ENCODE peak calls at places on chromosomes 4 and X, in nine cellular contexts. U, S, T, K, L, I, N, Z and P are unnamed samples.
A peak's percentile ranks its signal among the peaks of the same experiment; 100 is the strongest.

GRCh38 chr4:97493815-97494518 is 649.3 kb downstream of the STPG2 start:
- DNase-seq in U (peak; percentile 52), S (no peak), T (no peak), K (no peak), L (peak; percentile 40), I (no peak), N (no peak), Z (no peak), P (no peak)

GRCh38 chrX:139642241-139642927 is 65.6 kb downstream of the MCF2 start:
- DNase-seq in U (peak; percentile 6), S (peak; percentile 0), T (no peak), K (no peak), L (peak; percentile 81), I (no peak), N (no peak), Z (no peak), P (no peak)

GRCh38 chr4:136400829-136401228 is 1131.5 kb downstream of the PCDH18 start:
- DNase-seq in U (no peak), S (peak; percentile 4), T (no peak), K (no peak), L (peak; percentile 39), I (no peak), N (no peak), Z (no peak), P (no peak)

GRCh38 chr4:80231180-80231579 is 33.9 kb downstream of the PRDM8 start:
- DNase-seq in U (no peak), S (no peak), T (no peak), K (no peak), L (no peak), I (no peak), N (no peak), Z (no peak), P (no peak)

GRCh38 chrX:107565916-107566602 is 62.3 kb upstream of the PRPS1 start:
- DNase-seq in U (peak; percentile 51), S (no peak), T (peak; percentile 51), K (no peak), L (peak; percentile 85), I (no peak), N (peak; percentile 34), Z (no peak), P (no peak)

GRCh38 chrX:133290076-133290475 is 71.9 kb upstream of the TFDP3 start:
- DNase-seq in U (no peak), S (no peak), T (no peak), K (no peak), L (no peak), I (no peak), N (no peak), Z (no peak), P (no peak)

GRCh38 chr4:73870778-73871177 is 1.6 kb downstream of the CXCL1 start:
- DNase-seq in U (no peak), S (peak; percentile 68), T (no peak), K (no peak), L (no peak), I (no peak), N (no peak), Z (no peak), P (no peak)

GRCh38 chrX:18668059-18668458 is 3.8 kb downstream of the RS1 start:
- DNase-seq in U (no peak), S (no peak), T (no peak), K (no peak), L (no peak), I (no peak), N (no peak), Z (no peak), P (no peak)

GRCh38 chr4:98794565-98795205 is 134.2 kb downstream of the EIF4E start:
- DNase-seq in U (peak; percentile 97), S (no peak), T (no peak), K (no peak), L (peak; percentile 81), I (no peak), N (no peak), Z (no peak), P (no peak)

GRCh38 chr4:82811838-82812672 is 13.5 kb upstream of the SCD5 start:
- DNase-seq in U (no peak), S (peak; percentile 48), T (no peak), K (no peak), L (peak; percentile 82), I (no peak), N (no peak), Z (no peak), P (no peak)

GRCh38 chrX:50107470-50107869 is 93.3 kb downstream of the AKAP4 start:
- DNase-seq in U (peak; percentile 63), S (no peak), T (no peak), K (no peak), L (no peak), I (no peak), N (no peak), Z (no peak), P (no peak)

GRCh38 chrX:115606861-115607260 is 45.9 kb downstream of the PLS3 start:
- DNase-seq in U (no peak), S (no peak), T (no peak), K (no peak), L (peak; percentile 39), I (no peak), N (no peak), Z (no peak), P (no peak)

GRCh38 chrX:115598556-115598955 is 37.6 kb downstream of the PLS3 start:
- DNase-seq in U (no peak), S (no peak), T (no peak), K (no peak), L (no peak), I (no peak), N (no peak), Z (no peak), P (no peak)

GRCh38 chrX:115602308-115602707 is 41.3 kb downstream of the PLS3 start:
- DNase-seq in U (peak; percentile 37), S (no peak), T (no peak), K (no peak), L (no peak), I (no peak), N (no peak), Z (no peak), P (no peak)

GRCh38 chrX:115603534-115604074 is 42.6 kb downstream of the PLS3 start:
- DNase-seq in U (no peak), S (no peak), T (no peak), K (no peak), L (no peak), I (no peak), N (no peak), Z (no peak), P (no peak)

DNA sequence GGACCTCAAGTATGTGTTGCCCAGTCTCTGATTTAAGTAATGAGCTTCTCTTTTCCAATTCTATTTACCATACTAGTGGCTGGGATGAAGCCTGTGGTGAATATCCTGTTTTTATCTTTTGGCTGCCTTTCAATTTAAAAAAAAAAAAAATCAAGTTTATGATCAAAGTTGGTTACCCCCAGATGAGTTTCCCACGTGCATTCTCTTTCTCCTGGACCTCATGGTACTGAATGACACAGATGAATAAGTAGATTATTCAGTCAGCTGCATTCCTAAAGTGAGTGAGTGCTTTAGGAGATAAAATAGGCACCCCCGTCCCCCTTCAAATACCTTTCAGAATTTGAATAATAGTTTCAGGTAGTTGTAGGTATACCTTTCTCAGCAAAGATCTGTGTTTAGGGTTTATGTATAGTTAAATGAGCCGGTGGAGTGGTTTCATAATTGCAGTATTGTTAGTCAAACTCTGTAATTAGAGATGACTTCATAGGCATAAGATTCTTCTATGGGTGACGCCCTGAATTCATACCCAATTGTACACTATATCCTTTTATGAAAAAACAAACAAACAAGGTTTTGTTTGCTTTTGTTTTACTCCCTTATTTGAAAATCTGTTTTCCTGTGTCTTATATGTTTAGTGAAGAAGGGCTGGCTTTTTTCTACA is 41.9 kb downstream of the PLS3 start:
- DNase-seq in U (no peak), S (no peak), T (no peak), K (no peak), L (no peak), I (no peak), N (no peak), Z (no peak), P (no peak)
- H3K27ac ChIP-seq in U (no peak overlapping the region), S (no peak overlapping the region), T (no peak overlapping the region), K (no peak overlapping the region), L (no peak overlapping the region), I (no peak overlapping the region), N (peak overlapping the region; percentile 3), Z (peak overlapping the region; percentile 54), P (no peak overlapping the region)

GRCh38 chrX:16123222-16123786 is at the start of gene GRPR:
- DNase-seq in U (peak; percentile 80), S (peak; percentile 81), T (peak; percentile 83), K (peak; percentile 88), L (peak; percentile 93), I (peak; percentile 54), N (peak; percentile 81), Z (peak; percentile 69), P (peak; percentile 90)

GRCh38 chrX:16120431-16120830 is 2.9 kb upstream of the GRPR start:
- DNase-seq in U (no peak), S (no peak), T (no peak), K (no peak), L (no peak), I (no peak), N (no peak), Z (no peak), P (no peak)

GRCh38 chrX:16124201-16124600 is 836 bp downstream of the GRPR start:
- DNase-seq in U (no peak), S (no peak), T (no peak), K (no peak), L (no peak), I (no peak), N (no peak), Z (no peak), P (no peak)

GRCh38 chrX:16130707-16131106 is 7.3 kb downstream of the GRPR start:
- DNase-seq in U (no peak), S (no peak), T (no peak), K (no peak), L (no peak), I (no peak), N (no peak), Z (no peak), P (peak; percentile 50)

GRCh38 chrX:16125520-16126149 is 2.3 kb downstream of the GRPR start:
- DNase-seq in U (no peak), S (no peak), T (no peak), K (no peak), L (no peak), I (no peak), N (no peak), Z (no peak), P (no peak)
- H3K4me1 ChIP-seq in U (peaks cover 6% of the 10 kb centered on the region), S (no peaks in the 10 kb centered on the region), T (peaks cover 7% of the 10 kb centered on the region), K (no peaks in the 10 kb centered on the region), L (no peaks in the 10 kb centered on the region), I (no peaks in the 10 kb centered on the region), N (no peaks in the 10 kb centered on the region), Z (no peaks in the 10 kb centered on the region), P (no peaks in the 10 kb centered on the region)

GRCh38 chr4:36174570-36174969 is 69.7 kb downstream of the ARAP2 start:
- DNase-seq in U (no peak), S (no peak), T (no peak), K (no peak), L (no peak), I (no peak), N (no peak), Z (no peak), P (no peak)
- H3K27ac ChIP-seq in U (no peak overlapping the region), S (no peak overlapping the region), T (no peak overlapping the region), K (no peak overlapping the region), L (no peak overlapping the region), I (no peak overlapping the region), N (no peak overlapping the region), Z (no peak overlapping the region), P (no peak overlapping the region)

DNA sequence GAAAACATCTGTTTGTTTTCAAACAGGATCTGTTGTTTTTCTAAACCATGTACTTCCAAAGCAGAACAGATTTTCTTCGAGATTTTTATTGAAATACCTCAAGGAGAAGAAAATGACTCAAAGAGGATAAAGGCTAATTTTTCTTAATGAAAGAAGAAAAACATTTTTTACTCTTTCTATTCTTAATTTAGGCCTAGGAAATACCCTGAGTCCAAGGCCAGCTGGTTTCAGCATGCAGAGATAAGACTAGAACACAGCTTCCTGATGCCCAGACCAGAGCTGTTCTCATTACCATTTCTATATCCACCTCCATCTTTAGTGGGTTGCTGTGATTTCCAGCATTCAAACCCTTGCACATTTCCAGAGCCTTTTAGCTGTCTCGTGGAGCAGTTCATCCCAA is 18.3 kb downstream of the GAB1 start:
- DNase-seq in U (no peak), S (no peak), T (no peak), K (no peak), L (no peak), I (no peak), N (no peak), Z (no peak), P (no peak)
- H3K4me1 ChIP-seq in U (peaks cover 65% of the 10 kb centered on the region), S (peaks cover 18% of the 10 kb centered on the region), T (peaks cover 93% of the 10 kb centered on the region), K (peaks cover 12% of the 10 kb centered on the region), L (peaks cover 8% of the 10 kb centered on the region), I (peaks cover 11% of the 10 kb centered on the region), N (peaks cover 56% of the 10 kb centered on the region), Z (no peaks in the 10 kb centered on the region), P (peaks cover 38% of the 10 kb centered on the region)